ENCODE peak calls at places on chromosomes 1 and 21, in six cellular contexts. L, W, H, Q, D and Z are unnamed samples.
A peak's percentile ranks its signal among the peaks of the same experiment; 100 is the strongest.

GRCh38 chr1:212606734-212607205 is 1.8 kb upstream of the ATF3 start:
- DNase-seq in L (peak; percentile 32), W (no peak), H (no peak), Q (peak; percentile 42), D (no peak), Z (no peak)

GRCh38 chr1:48608882-48609281 is 136.9 kb upstream of the SPATA6 start:
- DNase-seq in L (no peak), W (no peak), H (no peak), Q (no peak), D (no peak), Z (no peak)

GRCh38 chr1:218408942-218409341 is 63.8 kb downstream of the TGFB2 start:
- DNase-seq in L (peak; percentile 5), W (no peak), H (no peak), Q (no peak), D (no peak), Z (no peak)

GRCh38 chr1:79259390-79260336 is 253.1 kb upstream of the ADGRL4 start:
- DNase-seq in L (no peak), W (no peak), H (peak; percentile 38), Q (peak; percentile 72), D (peak; percentile 58), Z (no peak)

GRCh38 chr21:46551636-46552241 is 53.1 kb downstream of the S100B start:
- DNase-seq in L (no peak), W (no peak), H (no peak), Q (no peak), D (no peak), Z (peak; percentile 74)

GRCh38 chr1:29767088-29767685 is 530.9 kb downstream of the PTPRU start:
- DNase-seq in L (no peak), W (no peak), H (no peak), Q (no peak), D (no peak), Z (no peak)

GRCh38 chr1:198845851-198846250 is 207.0 kb downstream of the PTPRC start:
- DNase-seq in L (no peak), W (no peak), H (peak; percentile 50), Q (no peak), D (no peak), Z (no peak)

GRCh38 chr1:227356582-227357228 is 38.4 kb upstream of the CDC42BPA start:
- DNase-seq in L (no peak), W (no peak), H (no peak), Q (peak; percentile 1), D (no peak), Z (no peak)

GRCh38 chr1:230568676-230569075 is 73.6 kb upstream of the COG2 start:
- DNase-seq in L (no peak), W (no peak), H (no peak), Q (no peak), D (no peak), Z (no peak)

GRCh38 chr1:39105061-39105840 is 79.1 kb downstream of the NDUFS5 start:
- DNase-seq in L (peak; percentile 82), W (peak; percentile 65), H (peak; percentile 67), Q (peak; percentile 84), D (peak; percentile 75), Z (peak; percentile 51)

GRCh38 chr1:1943834-1944570 is 24.9 kb upstream of the TMEM52 start:
- DNase-seq in L (peak; percentile 82), W (no peak), H (peak; percentile 13), Q (peak; percentile 60), D (peak; percentile 65), Z (no peak)

GRCh38 chr1:183029591-183030000 is 6.4 kb downstream of the LAMC1 start:
- DNase-seq in L (no peak), W (no peak), H (peak; percentile 81), Q (peak; percentile 92), D (peak; percentile 64), Z (no peak)

GRCh38 chr21:15088483-15088882 is 23.7 kb upstream of the NRIP1 start:
- DNase-seq in L (no peak), W (no peak), H (no peak), Q (no peak), D (no peak), Z (no peak)

GRCh38 chr21:26332873-26333272 is 162.3 kb upstream of the APP start:
- DNase-seq in L (no peak), W (no peak), H (no peak), Q (peak; percentile 1), D (no peak), Z (no peak)

GRCh38 chr1:81702079-81702715 is 98.5 kb upstream of the ADGRL2 start:
- DNase-seq in L (no peak), W (no peak), H (peak; percentile 67), Q (peak; percentile 19), D (no peak), Z (no peak)

GRCh38 chr1:150017206-150017750 is 6.8 kb upstream of the OTUD7B start:
- DNase-seq in L (no peak), W (no peak), H (no peak), Q (no peak), D (no peak), Z (no peak)

GRCh38 chr1:117590273-117590925 is 15.4 kb upstream of the TENT5C start:
- DNase-seq in L (no peak), W (no peak), H (no peak), Q (no peak), D (no peak), Z (no peak)

GRCh38 chr1:240000634-240001033 is 91.0 kb upstream of the FMN2 start:
- DNase-seq in L (no peak), W (no peak), H (peak; percentile 88), Q (peak; percentile 79), D (peak; percentile 28), Z (no peak)

GRCh38 chr1:22271847-22272801 is 129.2 kb upstream of the WNT4 start:
- DNase-seq in L (no peak), W (no peak), H (no peak), Q (no peak), D (no peak), Z (no peak)

GRCh38 chr1:57411262-57411661 is 12.6 kb downstream of the DAB1 start:
- DNase-seq in L (no peak), W (no peak), H (no peak), Q (peak; percentile 22), D (peak; percentile 52), Z (no peak)

GRCh38 chr1:213759359-213760181 is 228.2 kb upstream of the PROX1 start:
- DNase-seq in L (no peak), W (no peak), H (no peak), Q (no peak), D (no peak), Z (no peak)

GRCh38 chr1:90443340-90443739 is 273.8 kb downstream of the BARHL2 start:
- DNase-seq in L (no peak), W (no peak), H (no peak), Q (no peak), D (no peak), Z (no peak)

GRCh38 chr1:22328331-22329170 is 123.1 kb upstream of the ZBTB40 start:
- DNase-seq in L (no peak), W (no peak), H (peak; percentile 28), Q (no peak), D (no peak), Z (no peak)